ENCODE peak calls at places on chromosomes 2 and 18, in ten cellular contexts. V is stimulated activated CD8-positive, alpha-beta memory T cell treated with anti-CD3 and anti-CD28 coated beads, Interleukin-12 subunit alpha, Interleukin-12 subunit beta, amount 100 ng/mL, for 1 hour; L is SJSA1; K is neuronal stem cell; R is iris pigment epithelial cell; E is NCI-H524; Z is keratinocyte; H is activated CD8-positive, alpha-beta T cell treated with anti-CD3 and anti-CD28 coated beads, Interleukin-2, amount 10 ng/mL, durations not matched to agents 7 days and 5 days; F is AG10803; O is dorsolateral prefrontal cortex. J is an unnamed sample.

GRCh38 chr18:44601447-44601846 is 79.2 kb upstream of the SETBP1 start:
- DNase-seq in V (no peak), L (peak), K (no peak), R (peak), E (peak), Z (peak), H (no peak), F (peak), O (no peak), J (no peak)

GRCh38 chr2:187435756-187436155 is 12.3 kb downstream of the CALCRL start:
- DNase-seq in V (no peak), L (no peak), K (no peak), R (peak), E (no peak), Z (no peak), H (no peak), F (peak), O (no peak), J (no peak)

GRCh38 chr2:109124982-109125594 is 3.9 kb upstream of the SH3RF3 start:
- DNase-seq in V (no peak), L (peak), K (no peak), R (peak), E (peak), Z (no peak), H (no peak), F (no peak), O (no peak), J (no peak)

GRCh38 chr2:37786153-37786809 is 114.8 kb upstream of the CDC42EP3 start:
- DNase-seq in V (no peak), L (no peak), K (no peak), R (no peak), E (no peak), Z (no peak), H (no peak), F (no peak), O (no peak), J (no peak)

GRCh38 chr2:12318427-12319057 is 398.2 kb upstream of the TRIB2 start:
- DNase-seq in V (no peak), L (peak), K (no peak), R (peak), E (no peak), Z (peak), H (no peak), F (peak), O (no peak), J (no peak)

GRCh38 chr2:240507060-240507777 is 50.6 kb downstream of the ANKMY1 start:
- DNase-seq in V (no peak), L (peak), K (no peak), R (no peak), E (no peak), Z (no peak), H (peak), F (no peak), O (no peak), J (no peak)

GRCh38 chr2:203209538-203209937 is 29.3 kb upstream of the CYP20A1 start:
- DNase-seq in V (no peak), L (no peak), K (no peak), R (peak), E (no peak), Z (no peak), H (no peak), F (peak), O (no peak), J (no peak)

GRCh38 chr2:207416111-207416510 is 113.7 kb upstream of the CREB1 start:
- DNase-seq in V (no peak), L (no peak), K (no peak), R (no peak), E (no peak), Z (no peak), H (no peak), F (no peak), O (no peak), J (no peak)

GRCh38 chr2:110204408-110205385 is at the start of gene NPHP1:
- DNase-seq in V (peak), L (peak), K (peak), R (peak), E (peak), Z (no peak), H (peak), F (peak), O (peak), J (peak)

GRCh38 chr2:199862779-199863178 is 11.8 kb upstream of the FTCDNL1 start:
- DNase-seq in V (no peak), L (no peak), K (no peak), R (peak), E (no peak), Z (no peak), H (no peak), F (peak), O (no peak), J (no peak)

GRCh38 chr2:230734247-230735175 is 21.9 kb downstream of the CAB39 start:
- DNase-seq in V (no peak), L (no peak), K (no peak), R (no peak), E (no peak), Z (no peak), H (no peak), F (no peak), O (no peak), J (no peak)

GRCh38 chr18:79873449-79874110 is 75.8 kb downstream of the KCNG2 start:
- DNase-seq in V (no peak), L (no peak), K (no peak), R (no peak), E (no peak), Z (no peak), H (no peak), F (no peak), O (peak), J (no peak)

GRCh38 chr2:74530239-74531161 is 767 bp downstream of the HTRA2 start:
- DNase-seq in V (no peak), L (no peak), K (no peak), R (peak), E (peak), Z (no peak), H (peak), F (peak), O (peak), J (peak)